ENCODE peak calls at places on chromosome 13, in seven cellular contexts. K, J, M, F, W, L and N are unnamed samples.

GRCh38 chr13:111251646-111252448 is 68.6 kb upstream of the TEX29 start:
- DNase-seq in K (no peak), J (no peak), M (no peak), F (no peak), W (no peak), L (no peak), N (no peak)

GRCh38 chr13:44309771-44310767 is 63.6 kb upstream of the SERP2 start:
- DNase-seq in K (no peak), J (peak), M (no peak), F (no peak), W (no peak), L (no peak), N (no peak)

GRCh38 chr13:28493740-28494536 is 990 bp downstream of the FLT1 start:
- DNase-seq in K (no peak), J (no peak), M (no peak), F (no peak), W (no peak), L (peak), N (no peak)

GRCh38 chr13:104694397-104694796 is 1628.2 kb upstream of the SLC10A2 start:
- DNase-seq in K (no peak), J (no peak), M (no peak), F (no peak), W (no peak), L (no peak), N (no peak)

GRCh38 chr13:98181106-98181815 is 4.2 kb upstream of the RNF113B start:
- DNase-seq in K (no peak), J (no peak), M (no peak), F (no peak), W (no peak), L (no peak), N (no peak)

GRCh38 chr13:48950507-48950886 is 25.2 kb upstream of the FNDC3A start:
- DNase-seq in K (no peak), J (no peak), M (no peak), F (no peak), W (peak), L (no peak), N (peak)

GRCh38 chr13:112977091-112977490 is 8.1 kb downstream of the MCF2L start:
- DNase-seq in K (no peak), J (no peak), M (no peak), F (no peak), W (no peak), L (no peak), N (no peak)

GRCh38 chr13:45538382-45538781 is 73.6 kb downstream of the COG3 start:
- DNase-seq in K (no peak), J (no peak), M (no peak), F (no peak), W (no peak), L (no peak), N (no peak)

GRCh38 chr13:58476176-58476575 is 844.6 kb downstream of the PCDH17 start:
- DNase-seq in K (no peak), J (no peak), M (no peak), F (no peak), W (no peak), L (peak), N (no peak)

GRCh38 chr13:20127563-20128458 is 33.0 kb downstream of the GJA3 start:
- DNase-seq in K (no peak), J (peak), M (peak), F (no peak), W (peak), L (peak), N (peak)

GRCh38 chr13:85430216-85430615 is 369.0 kb downstream of the SLITRK6 start:
- DNase-seq in K (no peak), J (no peak), M (no peak), F (no peak), W (no peak), L (no peak), N (no peak)

GRCh38 chr13:113960276-113960948 is 13.5 kb downstream of the C13orf46 start:
- DNase-seq in K (no peak), J (no peak), M (no peak), F (no peak), W (no peak), L (no peak), N (no peak)

GRCh38 chr13:110309661-110310524 is 2.8 kb downstream of the COL4A2 start:
- DNase-seq in K (no peak), J (peak), M (no peak), F (no peak), W (no peak), L (no peak), N (no peak)

GRCh38 chr13:20702945-20703784 is at the start of gene IL17D:
- DNase-seq in K (no peak), J (no peak), M (no peak), F (no peak), W (peak), L (peak), N (peak)

GRCh38 chr13:72851678-72852014 is 69.7 kb downstream of the PIBF1 start:
- DNase-seq in K (no peak), J (no peak), M (no peak), F (no peak), W (no peak), L (no peak), N (no peak)

GRCh38 chr13:51844862-51845573 is at the start of gene TMEM272:
- DNase-seq in K (no peak), J (peak), M (peak), F (no peak), W (peak), L (peak), N (peak)
- H3K4me3 ChIP-seq in K (no peak), J (peak), M (peak), F (peak), W (no peak), L (peak), N (no peak)

GRCh38 chr13:35349673-35350278 is 126.7 kb downstream of the MAB21L1 start:
- DNase-seq in K (no peak), J (no peak), M (peak), F (no peak), W (peak), L (no peak), N (peak)
- H3K4me3 ChIP-seq in K (no peak), J (no peak), M (no peak), F (no peak), W (no peak), L (no peak), N (no peak)

DNA sequence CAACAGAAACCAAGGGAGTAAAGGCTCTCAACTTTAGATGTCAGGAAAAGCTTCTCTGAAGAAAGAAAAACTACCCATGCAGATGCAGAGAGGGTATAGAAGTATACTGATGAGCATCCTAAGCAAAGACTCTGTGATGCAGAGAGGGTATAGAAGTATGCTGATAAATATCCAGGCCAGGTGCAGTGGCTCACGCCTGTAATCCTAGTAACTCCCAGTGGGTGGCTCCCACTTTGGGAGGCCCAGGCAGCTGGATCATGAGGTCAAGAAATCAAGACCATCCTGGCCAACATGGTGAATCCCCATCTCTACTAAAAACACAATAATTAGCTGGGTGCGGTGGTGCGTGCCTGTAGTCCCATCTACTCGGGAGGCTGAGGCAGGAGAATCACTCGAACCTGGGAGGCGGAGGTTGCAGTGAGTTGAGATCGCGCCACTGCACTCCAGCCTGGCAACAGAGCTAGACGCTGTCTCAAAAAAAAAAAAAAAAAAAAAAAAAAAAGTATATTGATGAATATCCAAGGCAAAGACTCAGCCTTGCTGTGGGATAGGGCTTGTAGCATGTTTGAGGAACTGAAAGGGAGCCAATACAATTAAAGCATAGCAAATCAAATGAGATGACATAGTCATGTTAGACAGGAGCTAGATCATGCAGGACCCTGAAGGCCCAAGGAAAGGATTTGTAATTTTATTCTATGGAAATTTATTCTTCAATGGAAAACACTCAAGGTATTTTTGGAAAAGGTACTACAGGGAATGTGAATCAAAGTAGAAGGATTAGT is 14.9 kb downstream of the UBL3 start:
- DNase-seq in K (no peak), J (no peak), M (no peak), F (no peak), W (no peak), L (peak), N (no peak)
- H3K4me3 ChIP-seq in K (no peak), J (no peak), M (no peak), F (no peak), W (no peak), L (no peak), N (no peak)

DNA sequence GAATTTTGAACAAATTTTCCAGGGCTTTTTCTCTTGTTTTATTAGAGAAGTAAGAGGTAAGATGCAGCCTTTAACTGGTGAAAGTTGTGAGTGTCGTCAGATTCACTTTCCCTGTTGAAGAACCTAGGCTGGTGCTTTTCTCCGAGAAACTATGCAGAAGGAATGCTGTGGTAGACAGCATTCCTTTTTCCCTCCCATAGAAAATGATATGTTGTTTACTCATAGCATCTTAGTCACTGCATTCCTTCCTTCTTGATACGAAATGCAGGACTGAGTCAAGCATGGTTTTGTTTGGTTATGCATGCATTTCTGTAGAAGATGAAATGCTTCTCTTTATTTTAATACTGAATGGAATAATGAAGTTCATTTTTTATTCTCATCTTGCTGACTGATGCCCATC is 3.4 kb downstream of the ITGBL1 start:
- DNase-seq in K (peak), J (no peak), M (peak), F (no peak), W (peak), L (peak), N (peak)
- H3K4me3 ChIP-seq in K (peak), J (no peak), M (no peak), F (peak), W (no peak), L (no peak), N (no peak)

GRCh38 chr13:52849727-52850395 is 1.4 kb upstream of the PCDH8 start:
- DNase-seq in K (no peak), J (no peak), M (no peak), F (no peak), W (no peak), L (peak), N (no peak)

GRCh38 chr13:52851153-52851962 is 2.9 kb upstream of the PCDH8 start:
- DNase-seq in K (no peak), J (no peak), M (no peak), F (no peak), W (peak), L (peak), N (peak)

GRCh38 chr13:52852444-52852843 is 4.0 kb upstream of the PCDH8 start:
- DNase-seq in K (no peak), J (no peak), M (no peak), F (no peak), W (no peak), L (no peak), N (no peak)

GRCh38 chr13:52848455-52849190 is at the start of gene PCDH8:
- DNase-seq in K (no peak), J (no peak), M (no peak), F (no peak), W (peak), L (peak), N (no peak)

DNA sequence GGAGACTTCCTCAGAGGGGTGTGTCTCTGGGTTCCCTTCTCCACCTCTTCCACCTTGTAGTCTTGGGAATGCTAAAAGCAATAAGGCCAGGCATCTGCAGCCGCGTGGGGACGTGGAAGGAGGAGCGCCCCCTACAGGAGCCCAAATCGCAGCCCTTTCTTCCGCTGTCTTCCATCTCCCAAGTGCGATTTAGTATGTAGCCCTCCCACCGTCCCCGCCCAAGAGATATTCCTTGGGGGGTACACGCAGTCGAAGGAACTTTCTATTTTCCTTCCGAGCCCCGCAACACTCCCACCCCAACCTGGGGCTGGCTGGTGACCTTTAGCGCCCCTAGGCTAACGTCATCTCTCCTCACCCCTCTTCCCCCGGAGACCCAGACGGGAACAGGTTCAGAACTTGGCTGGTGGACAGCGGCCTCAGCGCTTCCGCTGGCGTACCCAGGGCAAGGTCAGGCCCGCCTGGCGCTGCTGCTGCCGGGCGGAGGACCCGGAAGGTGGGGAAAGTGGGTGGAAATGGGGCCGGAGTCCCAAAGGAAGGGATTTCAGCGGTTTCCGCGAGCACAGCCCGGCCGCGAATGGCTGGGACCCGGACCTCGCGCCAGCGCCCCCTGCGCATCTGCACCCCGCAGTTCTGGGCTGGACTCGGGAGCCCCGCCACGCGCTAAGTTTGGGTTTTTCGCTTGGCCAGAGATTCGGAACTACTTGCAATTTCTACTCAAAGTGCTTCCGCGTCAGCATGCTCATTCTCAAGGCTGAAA is 2.1 kb upstream of the PCDH8 start:
- DNase-seq in K (no peak), J (peak), M (peak), F (peak), W (peak), L (peak), N (peak)
- H3K4me3 ChIP-seq in K (peak), J (peak), M (peak), F (peak), W (peak), L (peak), N (peak)